ENCODE peak calls at places on chromosomes 16 and 17, in ten cellular contexts. K is ovary, U is spleen, V is sigmoid colon, Y is body of pancreas, G is thyroid gland, N is HCT116, A is endothelial cell of umbilical vein, L is heart left ventricle, I is A549. F is an unnamed sample.

GRCh38 chr17:36524428-36524876 is 10.2 kb downstream of the MYO19 start:
- DNase-seq in L (no peak), A (no peak), U (no peak), N (no peak), V (no peak), Y (no peak), G (no peak), I (no peak), K (no peak), F (peak; percentile 56)

GRCh38 chr16:27230562-27230991 is 27.3 kb downstream of the KDM8 start:
- DNase-seq in Y (no peak), V (no peak), U (peak; percentile 89), I (no peak), G (no peak), A (no peak), L (no peak), K (no peak), N (no peak), F (no peak)

GRCh38 chr17:20010099-20010863 is 1.1 kb downstream of the SPECC1 start:
- DNase-seq in Y (peak; percentile 66), N (peak; percentile 54), A (peak; percentile 61), K (peak; percentile 51), L (no peak), I (peak; percentile 90), G (peak; percentile 55), V (no peak), U (no peak), F (no peak)

GRCh38 chr16:5024632-5025031 is 9.1 kb downstream of the NAGPA start:
- DNase-seq in A (peak; percentile 31), N (peak; percentile 24), L (no peak), U (no peak), Y (peak; percentile 70), K (no peak), V (no peak), G (peak; percentile 6), I (peak; percentile 75), F (no peak)

GRCh38 chr16:69057400-69058378 is 47.8 kb upstream of the HAS3 start:
- DNase-seq in N (peak; percentile 64), G (no peak), Y (peak; percentile 31), L (no peak), U (no peak), V (peak; percentile 62), K (no peak), A (no peak), I (peak; percentile 95), F (no peak)

GRCh38 chr16:48525201-48526057 is 84.6 kb downstream of the N4BP1 start:
- DNase-seq in Y (no peak), I (no peak), L (no peak), N (no peak), K (no peak), G (no peak), A (no peak), V (peak; percentile 21), U (peak; percentile 60), F (peak; percentile 72)

GRCh38 chr17:79612468-79613194 is 1.8 kb upstream of the RBFOX3 start:
- DNase-seq in I (peak; percentile 92), U (no peak), L (no peak), N (peak; percentile 63), K (no peak), V (peak; percentile 85), G (peak; percentile 35), Y (peak; percentile 53), A (peak; percentile 24), F (no peak)

GRCh38 chr16:47881574-47881973 is 274.2 kb downstream of the ABCC12 start:
- DNase-seq in L (no peak), N (no peak), I (no peak), V (no peak), K (no peak), U (no peak), G (no peak), Y (no peak), A (no peak), F (no peak)

GRCh38 chr17:48499248-48499647 is 31.6 kb downstream of the HOXB1 start:
- DNase-seq in U (no peak), V (no peak), G (no peak), K (no peak), A (no peak), N (no peak), Y (no peak), L (no peak), I (no peak), F (no peak)

GRCh38 chr17:73357981-73358380 is 46.2 kb upstream of the CDC42EP4 start:
- DNase-seq in N (no peak), I (no peak), G (no peak), L (no peak), U (no peak), K (no peak), V (no peak), A (no peak), Y (no peak), F (no peak)

GRCh38 chr17:48593840-48594411 is 347 bp upstream of the HOXB5 start:
- DNase-seq in A (peak; percentile 86), G (peak; percentile 62), U (peak; percentile 92), N (no peak), V (peak; percentile 92), K (no peak), I (peak; percentile 81), L (peak; percentile 60), Y (peak; percentile 78), F (peak; percentile 71)

GRCh38 chr17:42276359-42276608 is at the start of gene STAT5B:
- DNase-seq in G (peak; percentile 67), N (no peak), Y (peak; percentile 81), A (peak; percentile 46), I (peak; percentile 58), U (peak; percentile 95), L (peak; percentile 72), K (peak; percentile 67), V (peak; percentile 85), F (no peak)

GRCh38 chr16:53207810-53208752 is 153.3 kb downstream of the CHD9 start:
- DNase-seq in Y (peak; percentile 53), V (no peak), A (peak; percentile 88), U (no peak), K (peak; percentile 20), I (peak; percentile 92), L (peak; percentile 41), N (peak; percentile 19), G (peak; percentile 58), F (no peak)

GRCh38 chr16:60181542-60181941 is 1447.4 kb upstream of the GOT2 start:
- DNase-seq in N (no peak), K (no peak), I (no peak), V (no peak), U (no peak), L (no peak), A (peak; percentile 59), G (no peak), Y (no peak), F (no peak)

GRCh38 chr16:12675852-12676251 is 127.8 kb downstream of the CPPED1 start:
- DNase-seq in Y (no peak), I (peak; percentile 38), K (no peak), V (no peak), G (no peak), U (no peak), A (peak; percentile 91), L (no peak), N (no peak), F (no peak)

GRCh38 chr16:50666658-50667496 is 14.2 kb downstream of the SNX20 start:
- DNase-seq in U (peak; percentile 86), N (no peak), G (no peak), I (no peak), V (no peak), A (no peak), L (no peak), K (no peak), Y (no peak), F (no peak)
- TF ChIP-seq POLR2A in U (no peak), N (no peak), G (no peak), I (no peak), V (no peak), A (no peak), L (no peak), K (no peak), Y (no peak), F (no peak)

GRCh38 chr16:81610936-81611335 is 166.3 kb downstream of the CMIP start:
- DNase-seq in V (no peak), L (no peak), U (no peak), N (no peak), I (no peak), A (no peak), K (no peak), Y (no peak), G (no peak), F (no peak)
- H3K4me3 ChIP-seq in V (no peak overlapping the region), L (no peak overlapping the region), U (no peak overlapping the region), N (no peak overlapping the region), I (no peak overlapping the region), A (no peak overlapping the region), K (no peak overlapping the region), Y (no peak overlapping the region), G (no peak overlapping the region), F (no peak overlapping the region)

DNA sequence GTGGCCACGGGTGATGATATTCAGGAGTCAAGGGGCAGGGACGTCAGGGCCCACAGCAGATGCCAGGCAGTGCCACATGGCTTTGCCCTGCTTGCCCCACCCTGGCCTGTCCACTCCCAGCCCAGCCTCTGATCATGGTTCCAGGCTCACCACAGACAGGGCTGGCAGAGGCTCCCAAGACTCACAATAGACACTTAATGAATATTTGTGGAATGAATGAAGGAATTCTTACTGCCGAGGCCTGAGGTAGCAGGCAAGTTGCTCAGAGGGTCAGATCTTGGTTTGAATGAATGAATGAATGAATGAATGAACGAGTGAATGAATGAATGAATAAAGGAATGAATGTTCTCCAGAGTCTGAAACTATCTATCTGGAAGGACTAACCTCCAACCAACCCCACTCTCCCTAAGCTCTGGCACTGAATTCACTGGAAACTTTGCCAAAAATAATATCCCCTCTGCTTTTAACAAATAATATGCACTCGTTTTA is 60.9 kb downstream of the RAI1 start:
- DNase-seq in Y (no peak), A (peak; percentile 64), I (no peak), U (no peak), G (no peak), L (no peak), K (no peak), N (no peak), V (no peak), F (no peak)
- TF ChIP-seq CTCF in Y (no peak), A (no peak), I (no peak), U (no peak), G (no peak), L (no peak), K (no peak), N (no peak), V (no peak), F (no peak)

GRCh38 chr17:9916108-9916507 is 11.0 kb upstream of the RCVRN start:
- DNase-seq in Y (no peak), A (no peak), U (no peak), L (no peak), K (no peak), N (no peak), I (no peak), V (no peak), G (no peak), F (no peak)

GRCh38 chr17:9918352-9918751 is 13.3 kb upstream of the RCVRN start:
- DNase-seq in I (no peak), K (no peak), A (no peak), L (no peak), V (no peak), U (no peak), Y (no peak), G (no peak), N (no peak), F (no peak)

GRCh38 chr17:9917131-9917530 is 12.1 kb upstream of the RCVRN start:
- DNase-seq in Y (no peak), L (no peak), I (no peak), U (no peak), G (no peak), K (no peak), A (no peak), N (no peak), V (no peak), F (no peak)

GRCh38 chr17:9917801-9918200 is 12.7 kb upstream of the RCVRN start:
- DNase-seq in A (no peak), I (no peak), U (no peak), K (no peak), Y (no peak), N (no peak), V (no peak), L (no peak), G (no peak), F (no peak)

GRCh38 chr17:9918804-9919352 is 13.8 kb upstream of the RCVRN start:
- DNase-seq in A (no peak), L (no peak), G (no peak), K (no peak), U (no peak), I (no peak), Y (no peak), N (no peak), V (no peak), F (no peak)
- TF ChIP-seq POLR2A in A (no peak), L (no peak), G (no peak), K (no peak), U (no peak), I (no peak), Y (no peak), N (no peak), V (no peak), F (no peak)

F was measured in lower leg skin.